ENCODE peak calls at places on chromosomes 7 and 10, in five cellular contexts. U is CD4-positive, alpha-beta T cell; M is AG04450; C is neural progenitor cell; A is esophagus squamous epithelium. E is an unnamed sample.

GRCh38 chr7:11612737-11613136 is 219.3 kb downstream of the THSD7A start:
- DNase-seq in M (no peak), A (no peak), C (no peak), U (no peak), E (no peak)

GRCh38 chr10:5252177-5253037 is 55.8 kb downstream of the AKR1C4 start:
- DNase-seq in M (no peak), C (peak; percentile 5), A (no peak), U (no peak), E (no peak)

GRCh38 chr10:109928393-109928792 is 5.1 kb upstream of the XPNPEP1 start:
- DNase-seq in A (no peak), C (no peak), U (no peak), M (no peak), E (no peak)

GRCh38 chr7:30166155-30166840 is 31.5 kb downstream of the MTURN start:
- DNase-seq in U (no peak), A (no peak), C (no peak), M (no peak), E (no peak)

GRCh38 chr7:47392241-47392759 is 189.6 kb downstream of the TNS3 start:
- DNase-seq in C (peak; percentile 18), U (no peak), A (no peak), M (peak; percentile 70), E (peak; percentile 30)

GRCh38 chr7:109322833-109323232 is 753.2 kb downstream of the DNAJB9 start:
- DNase-seq in C (no peak), M (no peak), U (no peak), A (no peak), E (no peak)

GRCh38 chr7:155225516-155225915 is 72.2 kb upstream of the INSIG1 start:
- DNase-seq in C (no peak), M (no peak), U (no peak), A (no peak), E (no peak)

GRCh38 chr7:139114018-139114417 is 4.5 kb upstream of the ZC3HAV1 start:
- DNase-seq in A (no peak), C (no peak), M (no peak), U (no peak), E (no peak)

GRCh38 chr10:104299031-104299904 is 30.3 kb downstream of the GSTO2 start:
- DNase-seq in M (no peak), C (no peak), A (no peak), U (no peak), E (peak; percentile 20)

GRCh38 chr7:2587134-2587533 is 28.4 kb downstream of the IQCE start:
- DNase-seq in A (no peak), M (no peak), U (no peak), C (no peak), E (no peak)

GRCh38 chr7:150479023-150479716 is 28.7 kb downstream of the GIMAP8 start:
- DNase-seq in U (peak; percentile 28), C (no peak), M (no peak), A (no peak), E (no peak)

GRCh38 chr7:4416436-4417092 is 265.5 kb upstream of the FOXK1 start:
- DNase-seq in C (no peak), U (no peak), A (no peak), M (no peak), E (no peak)

GRCh38 chr10:120841522-120842189 is 9.5 kb upstream of the WDR11 start:
- DNase-seq in A (no peak), M (no peak), U (no peak), C (no peak), E (no peak)

GRCh38 chr7:128045766-128046165 is 14.5 kb upstream of the LRRC4 start:
- DNase-seq in U (no peak), M (no peak), A (no peak), C (no peak), E (no peak)

GRCh38 chr7:104972510-104972909 is 41.5 kb upstream of the KMT2E start:
- DNase-seq in A (no peak), U (no peak), C (no peak), M (no peak), E (no peak)

GRCh38 chr7:3910041-3910440 is 609.0 kb downstream of the SDK1 start:
- DNase-seq in M (no peak), U (no peak), A (no peak), C (peak; percentile 56), E (no peak)

GRCh38 chr7:120402368-120402767 is 129.4 kb downstream of the KCND2 start:
- DNase-seq in A (no peak), M (no peak), C (no peak), U (no peak), E (no peak)

GRCh38 chr10:46306550-46307184 is 19.9 kb downstream of the ANTXRL start:
- DNase-seq in U (no peak), C (no peak), A (no peak), M (no peak), E (no peak)

GRCh38 chr7:150784954-150785353 is 15.2 kb downstream of the TMEM176B start:
- DNase-seq in A (no peak), C (no peak), M (no peak), U (no peak), E (no peak)

GRCh38 chr7:73980206-73980605 is 47.8 kb upstream of the ELN start:
- DNase-seq in M (no peak), A (no peak), C (no peak), U (no peak), E (peak; percentile 20)

GRCh38 chr10:89829887-89830269 is 128.5 kb downstream of the KIF20B start:
- DNase-seq in C (no peak), A (no peak), M (no peak), U (no peak), E (no peak)

GRCh38 chr7:155343150-155343549 is 45.5 kb downstream of the INSIG1 start:
- DNase-seq in C (no peak), M (no peak), U (no peak), A (no peak), E (no peak)

GRCh38 chr10:70007116-70007820 is 45.4 kb upstream of the MACROH2A2 start:
- DNase-seq in C (no peak), A (no peak), M (peak; percentile 1), U (no peak), E (no peak)

GRCh38 chr10:113003032-113003431 is 53.0 kb downstream of the TCF7L2 start:
- DNase-seq in C (no peak), M (no peak), A (no peak), U (no peak), E (no peak)

GRCh38 chr10:17643339-17643754 is 604 bp upstream of the STAM start:
- DNase-seq in M (no peak), U (peak; percentile 4), A (no peak), C (peak; percentile 80), E (peak; percentile 41)

GRCh38 chr7:44045226-44046014 is 918 bp downstream of the DBNL start:
- DNase-seq in U (no peak), C (no peak), M (no peak), A (no peak), E (no peak)

GRCh38 chr10:13685885-13686284 is 99.1 kb downstream of the PRPF18 start:
- DNase-seq in A (no peak), M (no peak), U (no peak), C (no peak), E (no peak)

GRCh38 chr7:93327006-93327633 is 95.0 kb downstream of the VPS50 start:
- DNase-seq in C (no peak), M (peak; percentile 69), A (no peak), U (no peak), E (no peak)

GRCh38 chr7:85185355-85186082 is 1.3 kb downstream of the SEMA3D start:
- DNase-seq in M (no peak), U (no peak), A (no peak), C (peak; percentile 78), E (no peak)
- TF ChIP-seq CTCF in M (peak; percentile 23), U (no peak), A (no peak), C (no peak), E (no peak)

GRCh38 chr7:111953611-111954010 is 252.6 kb downstream of the DOCK4 start:
- DNase-seq in C (peak; percentile 31), A (no peak), U (no peak), M (no peak), E (no peak)
- TF ChIP-seq CTCF in C (peak; percentile 21), A (peak; percentile 18), U (no peak), M (no peak), E (no peak)

GRCh38 chr10:71725249-71725648 is 5.7 kb upstream of the C10orf105 start:
- DNase-seq in M (no peak), C (no peak), A (no peak), U (no peak), E (no peak)

GRCh38 chr10:71724539-71724938 is 5.0 kb upstream of the C10orf105 start:
- DNase-seq in A (no peak), C (no peak), M (no peak), U (no peak), E (no peak)

GRCh38 chr10:71726673-71727428 is 7.3 kb upstream of the C10orf105 start:
- DNase-seq in M (no peak), C (no peak), U (no peak), A (no peak), E (no peak)

GRCh38 chr10:71727429-71728217 is 8.0 kb upstream of the C10orf105 start:
- DNase-seq in A (peak; percentile 53), C (no peak), M (no peak), U (peak; percentile 70), E (no peak)

GRCh38 chr10:71725998-71726672 is 6.6 kb upstream of the C10orf105 start:
- DNase-seq in C (peak; percentile 61), M (no peak), U (no peak), A (no peak), E (no peak)
- TF ChIP-seq CTCF in C (peak; percentile 54), M (peak; percentile 57), U (peak; percentile 63), A (no peak), E (no peak)

GRCh38 chr10:50291261-50291850 is 40.0 kb upstream of the ASAH2 start:
- DNase-seq in C (no peak), M (no peak), A (no peak), U (no peak), E (no peak)
- TF ChIP-seq CTCF in C (peak; percentile 32), M (peak; percentile 59), A (no peak), U (no peak), E (no peak)

GRCh38 chr10:35004651-35005050 is 85.5 kb downstream of the CUL2 start:
- DNase-seq in U (no peak), M (no peak), C (no peak), A (no peak), E (no peak)

GRCh38 chr10:35007858-35008301 is 82.3 kb downstream of the CUL2 start:
- DNase-seq in C (peak; percentile 20), M (no peak), A (no peak), U (no peak), E (no peak)

GRCh38 chr10:35006836-35007235 is 83.3 kb downstream of the CUL2 start:
- DNase-seq in M (peak; percentile 23), A (no peak), C (no peak), U (no peak), E (no peak)

GRCh38 chr10:35003906-35004305 is 86.2 kb downstream of the CUL2 start:
- DNase-seq in M (no peak), A (no peak), U (no peak), C (no peak), E (no peak)

GRCh38 chr10:35005868-35006267 is 84.3 kb downstream of the CUL2 start:
- DNase-seq in C (no peak), A (no peak), U (no peak), M (peak; percentile 81), E (no peak)
- TF ChIP-seq CTCF in C (no peak), A (no peak), U (no peak), M (no peak), E (no peak)

E was measured in omental fat pad.